ENCODE peak calls at places on chromosome 18, in eight cellular contexts. L is activated naive CD8-positive, alpha-beta T cell treated with anti-CD3 and anti-CD28 coated beads, Interleukin-2, amount 50 U/mL, for 24 hours; A is effector memory CD4-positive, alpha-beta T cell; S is renal cortical epithelial cell; U is AG20443; Y is EH; H is nucleus accumbens; N is ELR. E is an unnamed sample.

GRCh38 chr18:25187582-25188291 is 164.2 kb downstream of the ZNF521 start:
- DNase-seq in Y (no peak), A (no peak), S (no peak), H (no peak), L (no peak), U (no peak), N (no peak), E (no peak)

GRCh38 chr18:70132999-70133398 is 72.5 kb downstream of the RTTN start:
- DNase-seq in A (no peak), N (peak; percentile 69), Y (peak; percentile 98), S (peak; percentile 94), L (no peak), U (peak; percentile 74), H (no peak), E (no peak)

GRCh38 chr18:56124186-56124585 is 514.2 kb downstream of the TXNL1 start:
- DNase-seq in S (no peak), N (peak; percentile 70), H (no peak), Y (peak; percentile 96), L (no peak), A (no peak), U (peak; percentile 73), E (no peak)

GRCh38 chr18:67730884-67731283 is 214.4 kb upstream of the DSEL start:
- DNase-seq in L (no peak), A (no peak), H (no peak), N (peak; percentile 93), Y (peak; percentile 87), U (peak; percentile 30), S (peak; percentile 86), E (no peak)

GRCh38 chr18:13280066-13280795 is 61.7 kb downstream of the LDLRAD4 start:
- DNase-seq in H (no peak), U (no peak), S (peak; percentile 21), N (no peak), L (no peak), Y (no peak), A (no peak), E (no peak)

GRCh38 chr18:43935051-43935412 is 657.7 kb upstream of the SYT4 start:
- DNase-seq in N (no peak), H (no peak), U (no peak), Y (peak; percentile 37), A (no peak), L (no peak), S (peak; percentile 92), E (no peak)

GRCh38 chr18:6414118-6414722 is 491 bp downstream of the L3MBTL4 start:
- DNase-seq in S (no peak), A (no peak), L (peak; percentile 56), H (peak; percentile 70), U (peak; percentile 59), Y (peak; percentile 6), N (no peak), E (no peak)

GRCh38 chr18:54734059-54734458 is 94.2 kb upstream of the RAB27B start:
- DNase-seq in H (no peak), L (no peak), N (peak; percentile 96), U (peak; percentile 87), Y (peak; percentile 89), A (no peak), S (peak; percentile 87), E (no peak)

GRCh38 chr18:47775961-47776360 is 154.5 kb downstream of the SMAD2 start:
- DNase-seq in N (peak; percentile 40), L (no peak), Y (peak; percentile 42), A (no peak), H (no peak), S (no peak), U (peak; percentile 56), E (no peak)

GRCh38 chr18:7822435-7823425 is 255.6 kb downstream of the PTPRM start:
- DNase-seq in L (no peak), S (no peak), Y (no peak), U (no peak), H (no peak), N (no peak), A (no peak), E (no peak)

GRCh38 chr18:36620801-36621200 is 208.0 kb downstream of the TPGS2 start:
- DNase-seq in H (no peak), N (no peak), A (no peak), S (no peak), U (peak; percentile 38), L (no peak), Y (peak; percentile 64), E (no peak)

GRCh38 chr18:36532815-36533214 is 235.3 kb downstream of the FHOD3 start:
- DNase-seq in N (no peak), L (no peak), U (no peak), H (no peak), A (no peak), Y (no peak), S (no peak), E (no peak)

GRCh38 chr18:14085770-14086458 is 46.3 kb downstream of the ZNF519 start:
- DNase-seq in H (no peak), S (no peak), N (no peak), L (no peak), U (no peak), A (no peak), Y (no peak), E (no peak)

GRCh38 chr18:59067873-59068272 is 71.8 kb upstream of the SEC11C start:
- DNase-seq in L (peak; percentile 32), N (peak; percentile 57), A (no peak), Y (no peak), U (no peak), H (no peak), S (no peak), E (no peak)

GRCh38 chr18:32576296-32576916 is 105.7 kb upstream of the GAREM1 start:
- DNase-seq in H (peak; percentile 46), N (no peak), A (no peak), L (no peak), Y (no peak), U (no peak), S (peak; percentile 56), E (no peak)

GRCh38 chr18:9422816-9423519 is 52.3 kb upstream of the RALBP1 start:
- DNase-seq in L (no peak), Y (no peak), H (peak; percentile 47), N (no peak), S (peak; percentile 83), U (no peak), A (no peak), E (no peak)

GRCh38 chr18:76873311-76873710 is 51.0 kb downstream of the ZNF236 start:
- DNase-seq in U (no peak), L (no peak), S (no peak), N (no peak), A (no peak), H (no peak), Y (no peak), E (no peak)

GRCh38 chr18:24344509-24344908 is 53.1 kb downstream of the OSBPL1A start:
- DNase-seq in Y (no peak), U (no peak), S (no peak), N (no peak), H (no peak), A (no peak), L (no peak), E (no peak)

E was measured in thoracic aorta.